ENCODE peak calls at places on chromosomes 12 and 14, in eight cellular contexts. A, V, Q, W, E, Z, S and O are unnamed samples.

GRCh38 chr14:105148604-105149145 is 19.9 kb downstream of the JAG2 start:
- DNase-seq in E (no peak), Q (no peak), S (no peak), Z (no peak), A (peak; percentile 47), W (no peak), V (peak; percentile 11), O (no peak)

GRCh38 chr14:24279301-24280186 is 8.1 kb upstream of the RABGGTA start:
- DNase-seq in Z (no peak), W (peak; percentile 51), A (no peak), S (no peak), Q (no peak), E (no peak), V (peak; percentile 40), O (no peak)

GRCh38 chr14:32933943-32934890 is 4.5 kb upstream of the NPAS3 start:
- DNase-seq in Z (no peak), Q (no peak), V (peak; percentile 25), W (peak; percentile 58), A (peak; percentile 46), S (no peak), E (peak; percentile 25), O (peak; percentile 38)

GRCh38 chr14:81449114-81449513 is 49.0 kb upstream of the STON2 start:
- DNase-seq in A (no peak), V (no peak), Z (no peak), E (no peak), W (no peak), S (peak; percentile 29), Q (no peak), O (no peak)

GRCh38 chr14:89303452-89304435 is 113.3 kb downstream of the FOXN3 start:
- DNase-seq in Q (peak; percentile 73), V (peak; percentile 29), W (peak; percentile 84), A (peak; percentile 82), S (peak; percentile 64), Z (peak; percentile 95), E (peak; percentile 61), O (peak; percentile 83)

GRCh38 chr12:82740129-82741000 is 53.7 kb downstream of the TMTC2 start:
- DNase-seq in V (no peak), Q (no peak), A (no peak), W (peak; percentile 83), Z (peak; percentile 12), E (no peak), S (no peak), O (peak; percentile 71)

GRCh38 chr12:110304061-110304551 is 23.1 kb downstream of the ATP2A2 start:
- DNase-seq in W (peak; percentile 64), Q (no peak), E (no peak), V (no peak), S (no peak), A (no peak), Z (peak; percentile 68), O (no peak)

GRCh38 chr12:27969011-27969900 is 3.3 kb downstream of the PTHLH start:
- DNase-seq in S (no peak), V (peak; percentile 16), A (peak; percentile 52), Z (peak; percentile 29), E (peak; percentile 18), W (peak; percentile 73), Q (peak; percentile 63), O (peak; percentile 55)

GRCh38 chr12:63844391-63845341 is at the start of gene SRGAP1:
- DNase-seq in V (peak; percentile 69), S (peak; percentile 69), W (peak; percentile 83), Q (peak; percentile 76), A (peak; percentile 76), E (peak; percentile 74), Z (peak; percentile 73), O (peak; percentile 63)

GRCh38 chr14:20440882-20441281 is 4.9 kb upstream of the KLHL33 start:
- DNase-seq in Z (peak; percentile 11), A (no peak), W (no peak), Q (no peak), E (no peak), V (no peak), S (no peak), O (no peak)

GRCh38 chr14:39289523-39289922 is 55.8 kb downstream of the MIA2 start:
- DNase-seq in Q (no peak), V (no peak), S (no peak), Z (no peak), E (no peak), W (no peak), A (no peak), O (no peak)

GRCh38 chr12:19574606-19575005 is 135.3 kb downstream of the AEBP2 start:
- DNase-seq in E (no peak), V (no peak), Q (no peak), W (no peak), A (no peak), Z (peak; percentile 5), S (no peak), O (no peak)

GRCh38 chr12:116601524-116601923 is 42.3 kb downstream of the MAP1LC3B2 start:
- DNase-seq in S (no peak), W (peak; percentile 61), E (no peak), A (no peak), Q (no peak), V (no peak), Z (peak; percentile 46), O (no peak)

GRCh38 chr14:90042587-90043252 is 19.1 kb upstream of the KCNK13 start:
- DNase-seq in V (no peak), A (no peak), W (no peak), E (no peak), Q (no peak), S (no peak), Z (no peak), O (no peak)

GRCh38 chr12:67716817-67717216 is 68.3 kb downstream of the DYRK2 start:
- DNase-seq in E (no peak), V (no peak), A (no peak), S (no peak), Z (peak; percentile 52), Q (no peak), W (peak; percentile 74), O (peak; percentile 36)

GRCh38 chr14:68292467-68293334 is 473.1 kb downstream of the RAD51B start:
- DNase-seq in E (no peak), V (no peak), S (no peak), W (peak; percentile 54), Q (no peak), A (no peak), Z (no peak), O (no peak)

GRCh38 chr12:63276537-63277365 is 125.8 kb upstream of the AVPR1A start:
- DNase-seq in A (no peak), Q (no peak), Z (peak; percentile 4), E (no peak), V (no peak), W (peak; percentile 51), S (peak; percentile 45), O (peak; percentile 59)

GRCh38 chr14:24088095-24088494 is 6.0 kb upstream of the PCK2 start:
- DNase-seq in E (no peak), Z (no peak), W (no peak), A (no peak), V (no peak), S (no peak), Q (no peak), O (no peak)

GRCh38 chr12:130868412-130868811 is 3.5 kb upstream of the RAN start:
- DNase-seq in S (no peak), E (no peak), V (no peak), Q (no peak), Z (no peak), W (no peak), A (no peak), O (no peak)

GRCh38 chr12:116990971-116991966 is 80.5 kb downstream of the FBXW8 start:
- DNase-seq in Q (no peak), W (peak; percentile 89), A (no peak), V (no peak), Z (peak; percentile 83), E (no peak), S (no peak), O (no peak)

DNA sequence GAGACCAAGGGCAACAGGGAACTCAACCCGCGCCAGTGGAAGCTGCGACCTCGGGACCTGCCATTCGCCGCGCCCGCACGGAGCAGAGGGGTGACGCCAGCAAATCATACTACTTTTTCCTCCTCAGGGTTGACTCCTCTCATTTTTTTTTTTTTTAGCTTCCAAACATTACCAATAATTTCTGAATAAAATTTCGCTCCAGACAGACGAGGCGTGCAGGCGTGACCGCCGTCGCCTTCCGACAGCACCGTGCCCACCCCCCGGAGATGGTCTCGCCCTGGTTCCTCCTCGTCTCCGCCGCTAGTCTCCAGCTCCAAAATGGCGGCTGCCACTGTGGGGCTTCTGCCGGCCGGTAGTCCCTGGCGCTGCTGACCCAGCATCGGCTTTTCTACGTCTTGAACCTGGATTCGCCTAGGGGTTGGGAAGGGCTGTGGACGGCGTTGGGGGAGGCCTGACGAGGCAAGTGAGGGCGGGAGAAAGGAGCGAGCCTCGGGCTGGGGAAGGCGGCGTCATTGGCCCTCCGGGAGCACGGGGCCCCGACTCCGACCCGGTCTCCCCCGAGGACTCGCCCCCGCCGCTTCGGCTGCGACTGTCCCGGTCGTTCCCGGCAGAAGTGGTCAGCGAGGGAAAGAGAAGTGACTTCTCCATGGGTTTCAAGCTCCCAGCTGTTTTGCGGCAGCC is at the start of the genes CPSF2 and NDUFB1:
- DNase-seq in S (peak; percentile 78), V (peak; percentile 87), W (peak; percentile 93), A (peak; percentile 90), E (peak; percentile 77), Q (peak; percentile 93), Z (peak; percentile 72), O (peak; percentile 87)
- H3K4me1 ChIP-seq in S (peaks cover 59% of the 10 kb centered on the region), V (peaks cover 46% of the 10 kb centered on the region), W (peaks cover 18% of the 10 kb centered on the region), A (peaks cover 1% of the 10 kb centered on the region), E (no peaks in the 10 kb centered on the region), Q (peaks cover 29% of the 10 kb centered on the region), Z (peaks cover 2% of the 10 kb centered on the region), O (peaks cover 5% of the 10 kb centered on the region)

GRCh38 chr12:15779925-15780324 is 9.3 kb downstream of the EPS8 start:
- DNase-seq in V (no peak), Q (no peak), A (no peak), E (no peak), S (no peak), Z (no peak), W (no peak), O (no peak)
- H3K4me1 ChIP-seq in V (peaks cover 18% of the 10 kb centered on the region), Q (no peaks in the 10 kb centered on the region), A (peaks cover 3% of the 10 kb centered on the region), E (peaks cover 8% of the 10 kb centered on the region), S (peaks cover 40% of the 10 kb centered on the region), Z (peaks cover 15% of the 10 kb centered on the region), W (peaks cover 93% of the 10 kb centered on the region), O (no peaks in the 10 kb centered on the region)

GRCh38 chr12:44874981-44875416 is 1.1 kb downstream of the NELL2 start:
- DNase-seq in Z (no peak), A (no peak), E (no peak), Q (no peak), S (no peak), W (peak; percentile 7), V (no peak), O (no peak)

GRCh38 chr12:44873898-44874297 is 2.2 kb downstream of the NELL2 start:
- DNase-seq in S (no peak), V (no peak), A (no peak), Z (peak; percentile 4), Q (no peak), W (peak; percentile 38), E (no peak), O (peak; percentile 8)

GRCh38 chr12:44875954-44876553 is at the start of gene NELL2:
- DNase-seq in A (peak; percentile 41), Z (no peak), W (peak; percentile 41), Q (peak; percentile 68), V (peak; percentile 22), E (no peak), S (no peak), O (peak; percentile 56)

GRCh38 chr12:44876554-44877275 is 600 bp upstream of the NELL2 start:
- DNase-seq in V (peak; percentile 14), Z (no peak), Q (peak; percentile 65), S (no peak), W (peak; percentile 49), E (no peak), A (peak; percentile 40), O (peak; percentile 30)

GRCh38 chr12:44875417-44875953 is 630 bp downstream of the NELL2 start:
- DNase-seq in W (no peak), A (peak; percentile 24), V (no peak), S (no peak), Z (no peak), E (no peak), Q (peak; percentile 48), O (no peak)
- H3K4me1 ChIP-seq in W (peaks cover 5% of the 10 kb centered on the region), A (no peaks in the 10 kb centered on the region), V (peaks cover 24% of the 10 kb centered on the region), S (peaks cover 32% of the 10 kb centered on the region), Z (no peaks in the 10 kb centered on the region), E (no peaks in the 10 kb centered on the region), Q (peaks cover 15% of the 10 kb centered on the region), O (no peaks in the 10 kb centered on the region)

GRCh38 chr12:107415066-107415465 is 270.5 kb upstream of the PWP1 start:
- DNase-seq in S (no peak), Z (peak; percentile 77), W (peak; percentile 89), E (no peak), V (no peak), Q (no peak), A (no peak), O (no peak)
- H3K4me1 ChIP-seq in S (no peaks in the 10 kb centered on the region), Z (peaks cover 14% of the 10 kb centered on the region), W (peaks cover 29% of the 10 kb centered on the region), E (no peaks in the 10 kb centered on the region), V (no peaks in the 10 kb centered on the region), Q (no peaks in the 10 kb centered on the region), A (no peaks in the 10 kb centered on the region), O (no peaks in the 10 kb centered on the region)